ENCODE peak calls at places on chromosomes 2 and 18, in nine cellular contexts. P is fibroblast of pulmonary artery; S is GOT3; F is H4; H is IMR-90; X is Ammon's horn; L is hippocampal formation; B is stimulated activated CD8-positive, alpha-beta memory T cell treated with anti-CD3 and anti-CD28 coated beads, Interleukin-7, amount 100 ng/mL, for 24 hours; D is activated CD4-positive, alpha-beta T cell treated with anti-CD3 and anti-CD28 coated beads, Interleukin-2, amount 50 U/mL, for 24 hours. U is an unnamed sample.

GRCh38 chr2:166628478-166629136 is 134.6 kb upstream of the SCN7A start:
- DNase-seq in S (no peak), L (no peak), F (no peak), D (no peak), H (no peak), B (no peak), X (no peak), P (no peak), U (no peak)

GRCh38 chr2:18432999-18433398 is 127.5 kb downstream of the RDH14 start:
- DNase-seq in S (no peak), H (no peak), D (no peak), F (no peak), B (no peak), P (peak; percentile 31), X (peak; percentile 60), L (peak; percentile 30), U (no peak)

GRCh38 chr18:12308386-12309100 is 502 bp downstream of the TUBB6 start:
- DNase-seq in F (peak; percentile 64), P (peak; percentile 92), B (no peak), S (peak; percentile 29), X (no peak), L (no peak), H (peak; percentile 88), D (no peak), U (peak; percentile 95)

GRCh38 chr18:7637269-7637668 is 70.2 kb downstream of the PTPRM start:
- DNase-seq in B (no peak), H (peak; percentile 18), L (no peak), D (no peak), F (no peak), X (no peak), S (no peak), P (peak; percentile 15), U (no peak)

GRCh38 chr18:51397347-51397962 is 200.0 kb upstream of the MEX3C start:
- DNase-seq in D (no peak), S (no peak), H (no peak), X (peak; percentile 55), B (no peak), F (no peak), L (no peak), P (no peak), U (no peak)

GRCh38 chr18:23038712-23039111 is 96.6 kb upstream of the CABLES1 start:
- DNase-seq in L (no peak), P (peak; percentile 25), D (no peak), H (peak; percentile 53), S (no peak), B (no peak), X (no peak), F (peak; percentile 53), U (no peak)

GRCh38 chr2:165582409-165582808 is 112.9 kb downstream of the CSRNP3 start:
- DNase-seq in P (peak; percentile 49), D (no peak), L (no peak), B (no peak), S (no peak), F (no peak), X (no peak), H (no peak), U (peak; percentile 68)

GRCh38 chr2:191869178-191869577 is 22.3 kb upstream of the CAVIN2 start:
- DNase-seq in D (no peak), F (no peak), P (peak; percentile 53), X (peak; percentile 75), L (no peak), S (no peak), B (no peak), H (peak; percentile 30), U (no peak)

GRCh38 chr2:9497017-9497416 is 22.7 kb downstream of the IAH1 start:
- DNase-seq in L (no peak), F (no peak), P (no peak), H (no peak), S (no peak), D (no peak), B (no peak), X (no peak), U (no peak)

GRCh38 chr2:98623657-98624056 is 15.3 kb downstream of the UNC50 start:
- DNase-seq in P (peak; percentile 78), H (peak; percentile 37), F (no peak), X (peak; percentile 16), D (no peak), S (no peak), B (no peak), L (no peak), U (peak; percentile 31)

GRCh38 chr2:232888839-232889529 is 18.9 kb downstream of the SNORC start:
- DNase-seq in S (no peak), F (no peak), L (no peak), D (no peak), H (no peak), X (no peak), B (no peak), P (no peak), U (peak; percentile 18)

GRCh38 chr2:37324536-37324785 is 172 bp downstream of the PRKD3 start:
- DNase-seq in P (peak; percentile 81), B (peak; percentile 35), X (peak; percentile 81), S (no peak), L (peak; percentile 66), D (no peak), H (peak; percentile 74), F (peak; percentile 9), U (no peak)

GRCh38 chr2:54081574-54081973 is 33.8 kb upstream of the ACYP2 start:
- DNase-seq in L (no peak), S (no peak), D (no peak), B (peak; percentile 13), H (peak; percentile 57), P (peak; percentile 8), F (no peak), X (no peak), U (no peak)

GRCh38 chr2:21333694-21334093 is 209.9 kb downstream of the TDRD15 start:
- DNase-seq in S (no peak), H (no peak), X (no peak), P (no peak), F (no peak), D (no peak), B (no peak), L (no peak), U (no peak)

GRCh38 chr2:85551698-85552678 is 9.3 kb downstream of the GGCX start:
- DNase-seq in H (peak; percentile 74), S (peak; percentile 23), D (peak; percentile 76), F (peak; percentile 67), L (peak; percentile 86), B (peak; percentile 74), P (peak; percentile 85), X (peak; percentile 90), U (peak; percentile 43)

GRCh38 chr2:205675861-205676516 is 6.3 kb upstream of the NRP2 start:
- DNase-seq in X (peak; percentile 82), H (peak; percentile 85), L (peak; percentile 85), P (peak; percentile 86), D (no peak), B (no peak), S (no peak), F (peak; percentile 74), U (no peak)

GRCh38 chr18:58761970-58762780 is 90.9 kb downstream of the MALT1 start:
- DNase-seq in D (no peak), P (no peak), S (no peak), B (no peak), F (no peak), X (no peak), H (no peak), L (no peak), U (no peak)

GRCh38 chr2:94861308-94862152 is 9.7 kb upstream of the TEKT4 start:
- DNase-seq in X (no peak), B (no peak), D (no peak), P (no peak), S (no peak), H (no peak), L (no peak), F (no peak), U (no peak)

GRCh38 chr18:75247041-75247551 is 36.5 kb downstream of the TSHZ1 start:
- DNase-seq in D (no peak), B (no peak), P (peak; percentile 66), H (peak; percentile 52), L (no peak), X (no peak), F (no peak), S (no peak), U (no peak)

GRCh38 chr2:224563537-224563936 is 21.6 kb downstream of the CUL3 start:
- DNase-seq in S (no peak), D (no peak), H (no peak), P (no peak), L (no peak), X (no peak), F (peak; percentile 16), B (no peak), U (no peak)

GRCh38 chr2:175063741-175064140 is 58.6 kb upstream of the CHN1 start:
- DNase-seq in L (no peak), F (no peak), X (no peak), D (no peak), P (no peak), S (no peak), H (peak; percentile 32), B (no peak), U (no peak)

GRCh38 chr18:46559946-46560670 is 96.9 kb downstream of the LOXHD1 start:
- DNase-seq in D (no peak), H (no peak), F (no peak), B (no peak), L (no peak), X (no peak), S (no peak), P (no peak), U (no peak)

GRCh38 chr2:216221806-216222205 is 112.7 kb downstream of the XRCC5 start:
- DNase-seq in B (no peak), L (no peak), P (peak; percentile 56), H (peak; percentile 61), F (no peak), D (no peak), X (no peak), S (no peak), U (no peak)